ENCODE peak calls at places on chromosomes 13 and 19, in eight cellular contexts. M, J, X, Y, W, L, C and R are unnamed samples.
A peak's percentile ranks its signal among the peaks of the same experiment; 100 is the strongest.

GRCh38 chr13:40599146-40599545 is 67.3 kb downstream of the FOXO1 start:
- DNase-seq in C (no peak), X (no peak), J (no peak), W (no peak), L (no peak), M (no peak), Y (no peak), R (no peak)

GRCh38 chr13:111952814-111953213 is 114.1 kb upstream of the SOX1 start:
- DNase-seq in Y (no peak), L (no peak), W (no peak), M (no peak), J (no peak), X (no peak), C (no peak), R (no peak)

GRCh38 chr19:48169585-48169973 is 565 bp downstream of the LIG1 start:
- DNase-seq in C (peak; percentile 91), M (peak; percentile 81), L (peak; percentile 92), W (peak; percentile 87), J (peak; percentile 95), Y (peak; percentile 84), X (peak; percentile 58), R (peak; percentile 21)

GRCh38 chr19:33685541-33685940 is 63.8 kb downstream of the CHST8 start:
- DNase-seq in L (no peak), X (no peak), W (no peak), J (no peak), C (no peak), Y (no peak), M (no peak), R (no peak)

GRCh38 chr19:18392936-18393335 is 4.5 kb downstream of the LRRC25 start:
- DNase-seq in L (no peak), J (no peak), Y (no peak), X (no peak), M (no peak), W (no peak), C (no peak), R (no peak)

GRCh38 chr19:45498411-45499195 is at the start of gene PPM1N:
- DNase-seq in Y (peak; percentile 60), J (peak; percentile 78), L (peak; percentile 29), C (no peak), M (peak; percentile 58), W (no peak), X (no peak), R (peak; percentile 21)

GRCh38 chr19:7962644-7963268 is 19.3 kb upstream of the TIMM44 start:
- DNase-seq in C (no peak), W (no peak), L (no peak), Y (no peak), X (no peak), M (no peak), J (no peak), R (no peak)

GRCh38 chr13:42633495-42633894 is 59.5 kb downstream of the TNFSF11 start:
- DNase-seq in C (no peak), L (no peak), W (no peak), Y (no peak), J (no peak), M (no peak), X (no peak), R (no peak)

GRCh38 chr19:18700501-18701249 is 17.2 kb downstream of the CRTC1 start:
- DNase-seq in X (peak; percentile 53), J (peak; percentile 91), Y (peak; percentile 72), M (peak; percentile 91), L (peak; percentile 91), C (peak; percentile 68), W (peak; percentile 86), R (peak; percentile 52)

GRCh38 chr13:59391696-59392095 is 772.0 kb downstream of the DIAPH3 start:
- DNase-seq in W (peak; percentile 57), C (peak; percentile 44), L (peak; percentile 66), M (no peak), J (peak; percentile 40), X (no peak), Y (peak; percentile 73), R (no peak)

GRCh38 chr13:34671136-34671535 is 270.9 kb upstream of the NBEA start:
- DNase-seq in Y (no peak), M (no peak), W (no peak), J (no peak), X (no peak), C (no peak), L (no peak), R (peak; percentile 21)

GRCh38 chr13:97853550-97853949 is 99.9 kb upstream of the IPO5 start:
- DNase-seq in X (no peak), Y (no peak), L (no peak), J (no peak), W (no peak), C (no peak), M (no peak), R (no peak)

GRCh38 chr13:35699805-35700204 is 223.3 kb upstream of the MAB21L1 start:
- DNase-seq in M (peak; percentile 56), X (no peak), Y (no peak), L (no peak), C (no peak), W (no peak), J (no peak), R (no peak)

GRCh38 chr13:73693215-73693614 is 441.0 kb downstream of the KLF12 start:
- DNase-seq in J (no peak), Y (no peak), C (no peak), M (no peak), L (no peak), W (no peak), X (no peak), R (no peak)

GRCh38 chr19:21571316-21571715 is 65.9 kb downstream of the ZNF429 start:
- DNase-seq in C (no peak), M (no peak), W (no peak), X (no peak), Y (no peak), J (no peak), L (no peak), R (no peak)

GRCh38 chr19:11479470-11480080 is 1.3 kb downstream of the ELAVL3 start:
- DNase-seq in X (peak; percentile 54), C (no peak), Y (no peak), W (peak; percentile 78), M (no peak), L (peak; percentile 97), J (peak; percentile 56), R (peak; percentile 77)

GRCh38 chr13:31409678-31410356 is 210.0 kb downstream of the B3GLCT start:
- DNase-seq in Y (no peak), W (no peak), J (peak; percentile 40), L (no peak), C (no peak), M (no peak), X (no peak), R (no peak)

GRCh38 chr13:49098771-49099512 is 121.2 kb upstream of the MLNR start:
- DNase-seq in L (no peak), M (no peak), W (no peak), J (no peak), C (no peak), Y (no peak), X (no peak), R (no peak)

GRCh38 chr13:77009011-77009410 is 17.1 kb downstream of the CLN5 start:
- DNase-seq in C (no peak), L (no peak), M (no peak), Y (no peak), W (no peak), J (no peak), X (no peak), R (no peak)

GRCh38 chr13:50208826-50209335 is 193.6 kb downstream of the KCNRG start:
- DNase-seq in M (peak; percentile 73), Y (no peak), X (no peak), W (no peak), J (peak; percentile 39), C (peak; percentile 50), L (peak; percentile 62), R (no peak)

GRCh38 chr19:11331502-11331901 is 8.0 kb downstream of the RAB3D start:
- DNase-seq in X (no peak), C (no peak), Y (no peak), J (no peak), L (no peak), W (no peak), M (no peak), R (no peak)

GRCh38 chr19:28492201-28492600 is 720.8 kb downstream of the UQCRFS1 start:
- DNase-seq in W (no peak), L (no peak), X (no peak), M (no peak), J (no peak), C (no peak), Y (no peak), R (no peak)

GRCh38 chr13:91716436-91717065 is 318.1 kb downstream of the GPC5 start:
- DNase-seq in L (no peak), M (no peak), W (no peak), Y (no peak), C (no peak), J (no peak), X (no peak), R (no peak)

GRCh38 chr19:28394705-28395104 is 818.2 kb downstream of the UQCRFS1 start:
- DNase-seq in Y (no peak), W (no peak), X (no peak), J (no peak), M (no peak), L (no peak), C (no peak), R (no peak)

GRCh38 chr19:31303262-31303815 is 45.9 kb downstream of the TSHZ3 start:
- DNase-seq in X (no peak), M (no peak), Y (no peak), C (no peak), J (no peak), L (no peak), W (no peak), R (no peak)

GRCh38 chr19:58571575-58571947 is 1.6 kb downstream of the MZF1 start:
- DNase-seq in C (peak; percentile 26), M (no peak), Y (no peak), L (no peak), W (no peak), X (no peak), J (no peak), R (no peak)

GRCh38 chr19:51690359-51691121 is 2.6 kb upstream of the SPACA6 start:
- DNase-seq in W (no peak), J (peak; percentile 59), L (peak; percentile 67), Y (peak; percentile 56), M (peak; percentile 80), X (peak; percentile 84), C (peak; percentile 49), R (peak; percentile 44)

GRCh38 chr19:1663854-1664253 is 11.4 kb upstream of the TCF3 start:
- DNase-seq in Y (no peak), X (no peak), J (no peak), W (no peak), C (no peak), M (no peak), L (no peak), R (no peak)

GRCh38 chr13:50170447-50171037 is 155.3 kb downstream of the KCNRG start:
- DNase-seq in M (no peak), L (no peak), C (no peak), W (no peak), X (no peak), J (no peak), Y (no peak), R (no peak)

GRCh38 chr13:50617134-50617721 is 226.3 kb downstream of the DLEU7 start:
- DNase-seq in W (no peak), X (no peak), Y (no peak), J (no peak), M (no peak), L (no peak), C (no peak), R (no peak)

GRCh38 chr13:40519637-40520036 is 146.8 kb downstream of the FOXO1 start:
- DNase-seq in C (no peak), Y (no peak), J (no peak), X (no peak), W (no peak), M (peak; percentile 65), L (no peak), R (no peak)

GRCh38 chr13:95388420-95389079 is 87.3 kb upstream of the ABCC4 start:
- DNase-seq in L (no peak), Y (no peak), M (no peak), W (no peak), J (no peak), X (no peak), C (no peak), R (no peak)

GRCh38 chr19:5623397-5624153 is 692 bp downstream of the SAFB start:
- DNase-seq in L (no peak), M (no peak), X (peak; percentile 33), J (no peak), C (no peak), Y (no peak), W (no peak), R (no peak)

GRCh38 chr19:4069331-4069959 is 2.7 kb upstream of the ZBTB7A start:
- DNase-seq in J (no peak), Y (peak; percentile 24), W (no peak), X (no peak), C (peak; percentile 66), L (no peak), M (peak; percentile 81), R (no peak)